ENCODE peak calls at places on chromosome 20, in four cellular contexts. D is psoas muscle, C is endothelial cell, U is foreskin fibroblast. T is an unnamed sample.

GRCh38 chr20:38315290-38315966 is 11.5 kb downstream of the BPI start:
- DNase-seq in U (peak; percentile 34), D (no peak), C (no peak), T (no peak)

GRCh38 chr20:33377366-33377765 is 24.0 kb downstream of the CDK5RAP1 start:
- DNase-seq in C (no peak), U (no peak), D (no peak), T (no peak)

GRCh38 chr20:51622004-51622874 is 79.7 kb upstream of the NFATC2 start:
- DNase-seq in C (no peak), U (peak; percentile 33), D (no peak), T (no peak)

GRCh38 chr20:431012-431904 is 23.2 kb downstream of the RBCK1 start:
- DNase-seq in U (peak; percentile 64), C (peak; percentile 57), D (peak; percentile 79), T (peak; percentile 18)

GRCh38 chr20:38883081-38883980 is 42.9 kb upstream of the FAM83D start:
- DNase-seq in U (peak; percentile 5), C (no peak), D (no peak), T (no peak)

GRCh38 chr20:58447733-58448391 is 58.8 kb downstream of the VAPB start:
- DNase-seq in C (peak; percentile 70), U (peak; percentile 35), D (no peak), T (no peak)

GRCh38 chr20:3068986-3069900 is 2.2 kb upstream of the OXT start:
- DNase-seq in C (no peak), U (peak; percentile 61), D (no peak), T (no peak)

GRCh38 chr20:24937579-24937978 is 11.5 kb upstream of the CST7 start:
- DNase-seq in D (no peak), U (no peak), C (no peak), T (no peak)

GRCh38 chr20:6104493-6105188 is 18.2 kb downstream of the FERMT1 start:
- DNase-seq in D (no peak), C (no peak), U (no peak), T (no peak)

GRCh38 chr20:38178065-38178471 is 13.0 kb upstream of the TGM2 start:
- DNase-seq in D (no peak), U (peak; percentile 44), C (no peak), T (no peak)

GRCh38 chr20:16475225-16475624 is 98.0 kb downstream of the KIF16B start:
- DNase-seq in U (peak; percentile 20), C (no peak), D (no peak), T (no peak)

GRCh38 chr20:10637563-10637962 is 36.2 kb downstream of the JAG1 start:
- DNase-seq in C (no peak), D (no peak), U (no peak), T (no peak)

GRCh38 chr20:10637062-10637559 is 36.7 kb downstream of the JAG1 start:
- DNase-seq in U (no peak), D (peak; percentile 70), C (no peak), T (no peak)

GRCh38 chr20:10635476-10636208 is 38.2 kb downstream of the JAG1 start:
- DNase-seq in C (no peak), U (no peak), D (no peak), T (no peak)

GRCh38 chr20:10634683-10635411 is 39.0 kb downstream of the JAG1 start:
- DNase-seq in C (no peak), D (no peak), U (peak; percentile 73), T (peak; percentile 81)

DNA sequence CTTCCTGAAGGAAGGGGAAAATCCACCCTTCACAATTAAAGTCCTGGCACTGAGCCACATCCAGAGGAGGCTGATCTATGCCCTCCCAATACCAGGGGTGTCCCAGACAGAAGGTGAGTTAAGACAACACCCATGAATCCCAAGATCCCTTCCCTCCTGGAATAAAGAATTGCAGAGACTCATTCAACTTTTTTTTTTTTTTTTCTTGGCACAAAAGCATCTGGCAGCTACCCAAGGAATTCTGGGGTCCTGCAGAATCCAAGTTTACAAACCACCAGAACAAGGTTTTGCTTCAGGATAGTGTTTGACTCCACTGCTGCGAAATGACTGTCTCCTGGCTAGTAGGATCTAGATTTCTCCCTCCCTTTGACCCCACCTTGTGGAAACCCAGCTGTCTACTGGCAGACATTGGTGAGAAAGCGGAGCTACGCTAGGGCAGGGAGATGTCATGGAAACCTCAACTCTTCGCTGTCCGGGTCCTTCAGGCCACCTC is 37.4 kb downstream of the JAG1 start:
- DNase-seq in C (no peak), D (no peak), U (no peak), T (no peak)
- TF ChIP-seq CTCF in C (no peak), D (no peak), U (no peak), T (no peak)

GRCh38 chr20:62067547-62068260 is 2.0 kb upstream of the TAF4 start:
- DNase-seq in D (no peak), U (no peak), C (no peak), T (no peak)

GRCh38 chr20:62069741-62070216 is 4.1 kb upstream of the TAF4 start:
- DNase-seq in U (peak; percentile 69), C (no peak), D (no peak), T (peak; percentile 75)

GRCh38 chr20:62066339-62066982 is 780 bp upstream of the TAF4 start:
- DNase-seq in D (peak; percentile 72), C (peak; percentile 67), U (no peak), T (no peak)

GRCh38 chr20:62066983-62067433 is 1.3 kb upstream of the TAF4 start:
- DNase-seq in U (no peak), C (no peak), D (no peak), T (no peak)

DNA sequence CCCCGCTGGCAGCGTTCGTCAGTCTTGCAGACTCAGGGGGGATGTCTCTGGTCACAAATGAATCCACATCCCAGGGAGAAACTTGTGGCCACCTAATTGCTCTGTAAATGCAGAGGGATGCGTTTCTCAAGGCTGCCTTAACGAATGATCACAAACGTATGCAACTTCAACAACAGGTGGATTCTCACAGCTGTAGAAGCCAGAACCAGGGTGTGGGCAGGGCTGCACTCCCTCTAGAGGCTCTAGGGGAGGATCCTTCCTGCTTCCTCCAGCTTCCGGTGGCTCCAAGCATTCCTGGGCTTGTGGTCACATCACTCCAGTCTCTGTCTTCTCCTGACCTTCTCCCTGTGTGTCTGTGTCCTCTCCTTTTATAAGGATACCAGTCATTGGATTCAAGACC is 3.3 kb upstream of the TAF4 start:
- DNase-seq in C (no peak), U (no peak), D (no peak), T (no peak)
- TF ChIP-seq CTCF in C (no peak), U (no peak), D (no peak), T (no peak)

DNA sequence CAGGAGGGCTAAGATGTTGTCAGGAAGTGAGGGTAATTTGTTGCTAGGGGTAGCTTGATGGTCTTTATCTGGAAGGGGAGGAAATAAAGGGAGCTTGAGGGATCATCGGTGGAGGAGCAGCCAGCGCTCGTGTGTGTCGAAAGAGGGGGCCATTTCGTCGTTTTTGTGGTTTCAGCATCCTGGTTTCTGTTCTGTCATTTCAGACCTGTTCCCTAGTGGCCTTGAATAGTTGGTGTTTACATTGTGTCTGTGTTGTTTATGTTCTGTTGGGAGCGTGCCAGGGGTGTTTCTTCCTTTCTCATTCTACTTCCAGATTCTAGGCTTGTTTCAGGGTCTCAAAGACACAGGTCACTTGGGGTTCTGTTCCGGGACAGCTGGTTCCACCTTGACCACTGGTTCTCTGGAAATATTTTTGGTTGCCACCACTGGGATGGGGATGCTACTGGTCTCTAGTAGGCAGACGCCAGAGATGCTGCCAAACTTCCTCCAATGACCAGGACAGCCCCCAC is 113.9 kb upstream of the NAA20 start:
- DNase-seq in U (no peak), C (no peak), D (no peak), T (no peak)
- TF ChIP-seq CTCF in U (no peak), C (no peak), D (no peak), T (peak; percentile 26)

GRCh38 chr20:62895539-62895938 is 30.8 kb downstream of the DIDO1 start:
- DNase-seq in U (no peak), D (no peak), C (no peak), T (no peak)

GRCh38 chr20:62891111-62891510 is 29.5 kb upstream of the TCFL5 start:
- DNase-seq in C (no peak), D (no peak), U (no peak), T (no peak)

GRCh38 chr20:62894261-62894660 is 32.0 kb downstream of the DIDO1 start:
- DNase-seq in C (no peak), U (no peak), D (no peak), T (no peak)

GRCh38 chr20:62892348-62893304 is 31.0 kb upstream of the TCFL5 start:
- DNase-seq in U (no peak), C (no peak), D (no peak), T (no peak)

DNA sequence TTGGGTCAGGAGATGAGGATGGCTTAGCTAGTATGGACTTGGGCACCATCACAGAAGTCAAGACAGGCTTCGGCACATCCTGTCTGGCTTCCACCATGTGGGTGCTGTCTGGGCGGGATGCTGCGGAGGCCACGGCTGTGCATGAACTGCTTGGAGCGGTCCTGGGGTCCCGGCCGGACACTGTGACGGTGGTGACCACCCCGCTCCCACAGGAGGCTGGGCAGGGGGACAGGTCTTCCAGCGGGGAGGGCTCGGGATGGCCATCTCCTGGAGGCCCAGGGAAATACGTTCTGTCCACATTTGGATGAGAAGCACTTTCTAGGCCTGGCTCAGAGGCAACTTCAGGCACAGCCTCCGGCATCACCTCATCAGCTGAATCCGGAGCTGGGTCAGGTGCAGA is 32.1 kb upstream of the TCFL5 start:
- DNase-seq in C (no peak), U (no peak), D (no peak), T (no peak)
- TF ChIP-seq CTCF in C (peak; percentile 29), U (no peak), D (no peak), T (peak; percentile 13)

DNA sequence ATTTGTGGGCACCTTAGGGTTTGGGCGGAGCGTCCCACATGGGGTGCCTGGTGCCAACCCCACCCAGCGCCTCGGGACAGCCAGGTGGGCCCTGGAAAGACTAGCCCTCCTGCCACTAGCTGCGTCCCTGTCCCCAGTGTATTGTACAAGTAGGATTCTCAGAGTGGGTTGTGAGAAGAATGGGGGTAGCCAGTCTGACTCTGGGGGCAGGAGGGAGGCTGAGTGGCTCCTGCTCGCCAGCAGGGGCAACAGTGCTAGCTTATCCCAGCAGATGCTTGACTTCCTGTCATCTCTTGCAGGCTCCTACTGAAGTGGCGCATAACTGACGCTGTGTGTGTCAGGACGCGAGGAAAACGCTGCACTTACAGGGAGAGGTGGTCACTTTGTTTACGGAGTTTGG is 9.3 kb downstream of the PSMA7 start:
- DNase-seq in D (no peak), C (no peak), U (no peak), T (no peak)
- TF ChIP-seq CTCF in D (no peak), C (no peak), U (no peak), T (peak; percentile 16)

GRCh38 chr20:35478804-35479472 is 23.5 kb downstream of the CEP250 start:
- DNase-seq in C (peak; percentile 57), U (no peak), D (no peak), T (no peak)
- TF ChIP-seq CTCF in C (no peak), U (peak; percentile 8), D (no peak), T (peak; percentile 16)

GRCh38 chr20:49674383-49675352 is 39.0 kb downstream of the B4GALT5 start:
- DNase-seq in C (no peak), D (no peak), U (no peak), T (peak; percentile 43)
- TF ChIP-seq CTCF in C (no peak), D (no peak), U (no peak), T (peak; percentile 18)